ENCODE peak calls at places on chromosome 13, in five cellular contexts. D is IMR-90, H is neuronal stem cell, V is trophoblast cell, S is H1. T is an unnamed sample.

GRCh38 chr13:110371550-110372465 is 64.7 kb downstream of the COL4A2 start:
- DNase-seq in H (no peak), D (peak), S (no peak), V (no peak), T (peak)

GRCh38 chr13:75195479-75196111 is 286.4 kb downstream of the TBC1D4 start:
- DNase-seq in S (no peak), H (peak), D (no peak), V (no peak), T (no peak)

GRCh38 chr13:32284927-32285632 is 30.1 kb downstream of the ZAR1L start:
- DNase-seq in H (peak), V (no peak), D (peak), S (no peak), T (no peak)

GRCh38 chr13:75443356-75443958 is 38.5 kb downstream of the TBC1D4 start:
- DNase-seq in S (no peak), V (no peak), D (no peak), H (no peak), T (no peak)

GRCh38 chr13:74206061-74206561 is 71.9 kb upstream of the KLF12 start:
- DNase-seq in H (no peak), D (peak), V (peak), S (no peak), T (peak)

GRCh38 chr13:24854311-24854710 is 90.3 kb downstream of the RNF17 start:
- DNase-seq in V (no peak), S (no peak), D (peak), H (no peak), T (no peak)

GRCh38 chr13:59774511-59774911 is 389.2 kb downstream of the DIAPH3 start:
- DNase-seq in H (peak), S (no peak), V (peak), D (peak), T (peak)

GRCh38 chr13:104532131-104532530 is 1465.9 kb upstream of the SLC10A2 start:
- DNase-seq in S (no peak), D (no peak), H (no peak), V (no peak), T (no peak)

GRCh38 chr13:43389573-43389972 is 366.2 kb downstream of the DNAJC15 start:
- DNase-seq in H (no peak), S (no peak), V (no peak), D (peak), T (peak)

GRCh38 chr13:109332501-109333499 is 453.6 kb downstream of the IRS2 start:
- DNase-seq in S (no peak), H (no peak), V (no peak), D (no peak), T (no peak)

GRCh38 chr13:95239293-95239692 is 62.0 kb downstream of the ABCC4 start:
- DNase-seq in H (no peak), V (no peak), S (no peak), D (peak), T (peak)

GRCh38 chr13:33740134-33740538 is 77.8 kb upstream of the RFC3 start:
- DNase-seq in D (peak), H (no peak), V (no peak), S (no peak), T (no peak)

GRCh38 chr13:54536112-54536511 is 1507.5 kb downstream of the OLFM4 start:
- DNase-seq in H (no peak), S (no peak), D (no peak), V (no peak), T (peak)
- H3K4me3 ChIP-seq in H (no peak), S (no peak), D (no peak), V (no peak), T (no peak)

GRCh38 chr13:21074601-21075302 is 13.4 kb upstream of the LATS2 start:
- DNase-seq in H (no peak), V (no peak), S (no peak), D (no peak), T (peak)

GRCh38 chr13:21077360-21078353 is 16.3 kb upstream of the LATS2 start:
- DNase-seq in S (no peak), D (no peak), H (no peak), V (no peak), T (no peak)

GRCh38 chr13:21078501-21078900 is 17.1 kb upstream of the LATS2 start:
- DNase-seq in D (peak), V (no peak), H (no peak), S (no peak), T (peak)

GRCh38 chr13:21076265-21076653 is 14.9 kb upstream of the LATS2 start:
- DNase-seq in S (no peak), D (no peak), H (no peak), V (no peak), T (no peak)

DNA sequence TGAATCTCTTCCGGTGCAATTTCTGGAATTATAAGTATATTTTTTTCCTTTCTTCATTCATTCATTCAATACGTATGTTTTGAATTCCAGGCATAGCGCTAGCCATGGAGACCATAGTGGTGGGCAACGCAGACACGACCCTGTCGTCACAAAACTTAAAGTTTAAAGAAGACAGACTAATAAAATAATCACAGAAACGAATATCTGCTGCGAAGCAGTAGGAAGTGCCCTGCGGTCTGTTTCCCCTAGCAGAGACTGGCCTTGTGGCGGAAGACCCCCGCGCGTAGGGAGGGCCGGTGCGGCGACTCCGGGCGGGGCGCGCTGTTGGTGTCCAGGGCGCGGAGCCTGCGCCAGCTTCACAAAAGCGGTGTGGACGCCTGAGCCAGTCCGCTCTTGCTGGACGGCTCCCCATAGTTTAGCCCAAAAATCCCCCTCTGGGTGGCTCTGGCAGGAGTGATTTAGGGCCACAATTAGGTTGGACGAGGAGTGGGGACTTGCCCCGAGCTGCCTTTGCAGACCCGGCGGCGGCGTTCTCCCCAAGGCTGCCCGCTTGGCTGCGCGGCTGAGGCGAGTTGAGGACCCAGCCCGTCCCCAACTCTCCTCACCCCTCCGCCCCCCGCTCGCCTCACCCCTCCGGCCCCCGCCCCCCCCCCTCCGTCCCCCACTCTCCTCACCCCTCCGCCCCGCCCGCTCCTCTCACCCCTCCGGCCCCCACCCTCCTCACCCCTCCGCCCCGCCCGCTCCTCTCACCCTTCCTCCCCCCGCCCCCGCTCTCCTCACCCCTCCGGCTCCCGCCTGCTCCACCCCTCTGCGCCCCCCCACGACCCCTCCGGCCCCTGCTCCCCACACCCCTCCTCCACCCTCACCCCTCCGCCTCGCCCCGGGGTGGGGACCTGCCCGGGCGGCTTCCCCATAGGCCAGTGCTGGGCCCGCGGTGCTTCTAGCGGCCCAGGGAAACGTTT is 14.2 kb upstream of the LATS2 start:
- DNase-seq in D (no peak), V (no peak), S (no peak), H (no peak), T (peak)
- H3K9ac ChIP-seq in D (peak), V (peak), S (peak), H (peak), T (peak)

GRCh38 chr13:107843281-107843680 is 372.1 kb downstream of the LIG4 start:
- DNase-seq in V (no peak), D (no peak), H (no peak), S (no peak), T (no peak)
- H3K14ac ChIP-seq in V (no peak), D (peak), H (no peak), S (no peak), T (no peak)

GRCh38 chr13:111881700-111882099 is 185.2 kb upstream of the SOX1 start:
- DNase-seq in D (no peak), S (no peak), H (no peak), V (no peak), T (no peak)
- H3K4me3 ChIP-seq in D (no peak), S (no peak), H (no peak), V (no peak), T (no peak)

GRCh38 chr13:61774903-61775302 is 359.3 kb upstream of the PCDH20 start:
- DNase-seq in H (no peak), S (no peak), V (no peak), D (no peak), T (no peak)

GRCh38 chr13:61779456-61779855 is 363.8 kb upstream of the PCDH20 start:
- DNase-seq in D (no peak), S (no peak), H (no peak), V (no peak), T (no peak)

GRCh38 chr13:61777281-61777680 is 361.6 kb upstream of the PCDH20 start:
- DNase-seq in S (no peak), V (no peak), H (no peak), D (no peak), T (no peak)

GRCh38 chr13:61778531-61778930 is 362.9 kb upstream of the PCDH20 start:
- DNase-seq in D (no peak), S (peak), H (no peak), V (no peak), T (no peak)

DNA sequence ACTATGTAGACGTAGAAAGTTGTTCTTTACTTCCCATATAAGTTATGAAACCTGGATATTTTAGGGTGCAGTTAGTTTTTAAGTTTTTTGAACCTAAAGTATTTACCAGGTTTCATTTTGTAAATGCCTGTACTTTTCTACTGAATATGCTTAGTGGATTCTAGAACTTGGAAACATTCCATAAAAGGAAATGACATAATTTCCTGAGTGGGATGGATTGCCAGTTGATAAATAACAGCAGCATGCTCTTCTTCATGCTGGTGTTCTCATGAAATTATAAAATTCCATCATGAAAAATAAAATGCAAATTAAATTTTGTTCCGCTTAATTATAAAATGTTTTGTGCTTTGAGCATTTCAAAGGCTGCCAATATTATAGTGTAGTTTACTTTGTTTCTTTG is 362.3 kb upstream of the PCDH20 start:
- DNase-seq in D (no peak), H (no peak), S (no peak), V (no peak), T (no peak)
- H3K9ac ChIP-seq in D (no peak), H (no peak), S (no peak), V (no peak), T (no peak)

GRCh38 chr13:35714588-35714987 is 238.1 kb upstream of the MAB21L1 start:
- DNase-seq in H (no peak), D (no peak), V (peak), S (no peak), T (no peak)
- H3K14ac ChIP-seq in H (no peak), D (peak), V (no peak), S (no peak), T (no peak)